ENCODE peak calls at places on chromosomes 3 and 15, in eight cellular contexts. M, G, O, N, V, W, C and K are unnamed samples.

GRCh38 chr15:99537344-99537743 is 28.4 kb upstream of the MEF2A start:
- DNase-seq in M (no peak), G (no peak), O (no peak), N (no peak), V (no peak), W (peak; percentile 51), C (no peak), K (peak; percentile 35)

GRCh38 chr15:77440378-77440999 is 19.8 kb downstream of the HMG20A start:
- DNase-seq in M (no peak), G (no peak), O (no peak), N (no peak), V (peak; percentile 52), W (no peak), C (no peak), K (no peak)

GRCh38 chr15:77907824-77908751 is 169.4 kb downstream of the TBC1D2B start:
- DNase-seq in M (peak; percentile 86), G (peak; percentile 36), O (peak; percentile 81), N (no peak), V (peak; percentile 65), W (peak; percentile 35), C (no peak), K (peak; percentile 76)

GRCh38 chr15:64656508-64656907 is 118.9 kb downstream of the RBPMS2 start:
- DNase-seq in M (no peak), G (no peak), O (no peak), N (no peak), V (no peak), W (no peak), C (no peak), K (no peak)

GRCh38 chr3:129327510-129327909 is 48.8 kb downstream of the HMCES start:
- DNase-seq in M (no peak), G (no peak), O (no peak), N (no peak), V (no peak), W (no peak), C (no peak), K (no peak)

GRCh38 chr15:70059476-70060213 is 38.1 kb downstream of the TLE3 start:
- DNase-seq in M (no peak), G (no peak), O (peak; percentile 6), N (no peak), V (no peak), W (no peak), C (no peak), K (no peak)

GRCh38 chr3:78818161-78818985 is 949.4 kb downstream of the ROBO1 start:
- DNase-seq in M (no peak), G (no peak), O (no peak), N (no peak), V (no peak), W (no peak), C (no peak), K (no peak)

GRCh38 chr3:17558565-17558964 is 183.9 kb downstream of the TBC1D5 start:
- DNase-seq in M (no peak), G (no peak), O (no peak), N (no peak), V (no peak), W (no peak), C (no peak), K (no peak)

GRCh38 chr3:174206607-174207192 is 652.4 kb upstream of the NAALADL2 start:
- DNase-seq in M (no peak), G (no peak), O (no peak), N (no peak), V (no peak), W (no peak), C (no peak), K (no peak)

GRCh38 chr3:72836923-72837322 is 11.3 kb downstream of the SHQ1 start:
- DNase-seq in M (no peak), G (no peak), O (no peak), N (no peak), V (no peak), W (peak; percentile 79), C (no peak), K (no peak)

GRCh38 chr3:46699846-46700523 is 1.2 kb upstream of the TMIE start:
- DNase-seq in M (no peak), G (no peak), O (no peak), N (no peak), V (no peak), W (peak; percentile 52), C (no peak), K (no peak)

GRCh38 chr3:16609927-16610580 is 4.8 kb upstream of the DAZL start:
- DNase-seq in M (no peak), G (no peak), O (no peak), N (no peak), V (peak; percentile 67), W (no peak), C (no peak), K (no peak)